ENCODE peak calls at places on chromosome 22, in six cellular contexts. N is IMR-90, V is foreskin fibroblast, Y is mucosa of descending colon, X is AG10803, M is AG04449. K is an unnamed sample.

GRCh38 chr22:20105456-20106204 is 10.3 kb upstream of the RANBP1 start:
- DNase-seq in M (no peak), N (no peak), Y (no peak), X (no peak), V (no peak), K (no peak)

GRCh38 chr22:41140365-41140957 is 48.1 kb downstream of the EP300 start:
- DNase-seq in M (no peak), V (no peak), X (peak), N (no peak), Y (no peak), K (no peak)

GRCh38 chr22:20750461-20751184 is 23.3 kb upstream of the SERPIND1 start:
- DNase-seq in X (peak), V (peak), N (peak), M (peak), Y (peak), K (peak)

GRCh38 chr22:47592791-47593190 is 830.3 kb downstream of the TBC1D22A start:
- DNase-seq in N (no peak), M (no peak), Y (no peak), X (no peak), V (no peak), K (no peak)

GRCh38 chr22:41094036-41094435 is 1.6 kb downstream of the EP300 start:
- DNase-seq in N (peak), V (peak), M (no peak), X (peak), Y (peak), K (peak)

GRCh38 chr22:21990449-21991308 is 8.1 kb upstream of the TOP3B start:
- DNase-seq in X (no peak), Y (no peak), V (no peak), M (no peak), N (no peak), K (no peak)

GRCh38 chr22:30324008-30324730 is 2.6 kb downstream of the TBC1D10A start:
- DNase-seq in V (peak), Y (no peak), N (peak), M (no peak), X (peak), K (peak)

GRCh38 chr22:26360169-26360885 is 68.7 kb upstream of the ASPHD2 start:
- DNase-seq in M (no peak), Y (peak), X (peak), N (peak), V (peak), K (peak)

GRCh38 chr22:41560095-41560487 is 719 bp upstream of the CSDC2 start:
- DNase-seq in Y (no peak), M (no peak), N (no peak), X (no peak), V (no peak), K (no peak)

GRCh38 chr22:35914665-35915476 is 113.8 kb downstream of the RBFOX2 start:
- DNase-seq in M (no peak), V (peak), X (peak), Y (peak), N (peak), K (peak)
- H3K4me3 ChIP-seq in M (peak), V (peak), X (peak), Y (no peak), N (peak), K (peak)

GRCh38 chr22:48718818-48719500 is 1108.7 kb downstream of the BRD1 start:
- DNase-seq in M (no peak), V (no peak), N (no peak), X (peak), Y (no peak), K (no peak)

GRCh38 chr22:48720662-48721393 is 1106.8 kb downstream of the BRD1 start:
- DNase-seq in X (no peak), M (no peak), N (no peak), Y (no peak), V (no peak), K (no peak)

GRCh38 chr22:48721394-48721666 is 1106.3 kb downstream of the BRD1 start:
- DNase-seq in Y (peak), M (no peak), V (no peak), N (no peak), X (no peak), K (no peak)

GRCh38 chr22:48717883-48718817 is 1109.5 kb downstream of the BRD1 start:
- DNase-seq in M (no peak), V (no peak), N (no peak), Y (no peak), X (no peak), K (no peak)

GRCh38 chr22:48719978-48720661 is 1107.6 kb downstream of the BRD1 start:
- DNase-seq in V (no peak), M (no peak), Y (no peak), N (no peak), X (no peak), K (no peak)
- TF ChIP-seq CTCF in V (no peak), M (no peak), Y (no peak), N (no peak), X (no peak), K (no peak)

GRCh38 chr22:46451741-46452140 is 85.7 kb downstream of the CELSR1 start:
- DNase-seq in X (no peak), Y (no peak), V (no peak), M (no peak), N (no peak), K (no peak)

GRCh38 chr22:46452195-46453005 is 85.0 kb downstream of the CELSR1 start:
- DNase-seq in Y (no peak), X (no peak), N (no peak), V (no peak), M (no peak), K (no peak)

GRCh38 chr22:46449974-46450745 is 87.3 kb downstream of the CELSR1 start:
- DNase-seq in V (no peak), M (no peak), X (no peak), Y (no peak), N (no peak), K (no peak)

GRCh38 chr22:46449116-46449691 is 88.2 kb downstream of the CELSR1 start:
- DNase-seq in V (no peak), X (no peak), N (no peak), M (no peak), Y (no peak), K (no peak)

DNA sequence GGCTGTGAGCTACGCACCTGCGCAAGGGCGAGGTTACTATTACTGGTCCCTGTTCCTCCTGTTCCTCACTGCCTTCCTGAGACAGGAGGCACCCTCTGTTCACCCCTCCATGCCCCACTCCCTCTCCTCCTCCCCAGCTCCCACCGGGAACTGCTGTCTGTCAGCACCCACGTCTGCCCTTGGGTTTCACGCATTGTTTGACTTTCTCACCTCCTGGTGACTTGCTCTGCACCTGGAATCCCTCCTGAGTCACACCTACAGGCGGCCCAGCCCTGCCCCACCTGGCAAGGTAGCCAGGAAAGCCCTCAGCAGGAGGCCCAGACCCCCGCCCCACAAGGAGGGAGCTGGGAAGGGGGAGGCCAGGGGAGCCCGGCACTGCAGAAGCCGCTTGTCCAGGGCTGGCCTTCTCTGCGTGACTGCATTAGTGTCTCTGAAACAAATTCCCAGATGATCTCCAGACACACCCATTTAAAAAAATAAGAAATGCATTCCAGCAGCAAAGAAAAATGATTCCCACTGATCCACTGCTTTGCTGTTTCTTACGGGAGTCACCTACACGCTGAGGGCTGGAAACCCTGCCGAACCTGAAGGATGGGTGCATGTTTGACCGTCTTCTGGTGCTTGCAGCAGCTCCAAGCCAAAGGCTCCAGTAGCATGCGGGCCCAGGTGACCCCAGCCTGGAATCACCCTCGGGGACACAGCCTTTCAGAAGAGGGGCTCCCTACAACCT is 86.3 kb downstream of the CELSR1 start:
- DNase-seq in V (no peak), Y (no peak), N (no peak), M (no peak), X (no peak), K (no peak)
- H3K4me3 ChIP-seq in V (no peak), Y (no peak), N (no peak), M (no peak), X (no peak), K (no peak)

GRCh38 chr22:37549704-37550059 is 10.6 kb upstream of the CDC42EP1 start:
- DNase-seq in V (peak), M (no peak), X (peak), Y (no peak), N (peak), K (peak)
- TF ChIP-seq CTCF in V (peak), M (peak), X (peak), Y (no peak), N (peak), K (peak)

K was measured in astrocyte of the spinal cord.